ENCODE peak calls at places on chromosomes 6 and 20, in five cellular contexts. One of them, this sample, is unnamed.
A peak's percentile ranks its signal among the peaks of the same experiment; 100 is the strongest.

GRCh38 chr6:33049323-33049722 is 24.1 kb downstream of the HLA-DPA1 start:
- DNase-seq in CD4-positive, alpha-beta T cell: no peak
- DNase-seq in GM03348: no peak
- DNase-seq in fibroblast of lung: no peak
- DNase-seq in omental fat pad: no peak
- DNase-seq in this sample: no peak

GRCh38 chr6:18342223-18342622 is 44.9 kb upstream of the RNF144B start:
- DNase-seq in CD4-positive, alpha-beta T cell: no peak
- DNase-seq in GM03348: no peak
- DNase-seq in fibroblast of lung: no peak
- DNase-seq in omental fat pad: no peak
- DNase-seq in this sample: no peak

GRCh38 chr6:136723780-136724179 is 68.5 kb downstream of the MAP3K5 start:
- DNase-seq in CD4-positive, alpha-beta T cell: peak; percentile 30
- DNase-seq in GM03348: no peak
- DNase-seq in fibroblast of lung: no peak
- DNase-seq in omental fat pad: no peak
- DNase-seq in this sample: no peak

GRCh38 chr20:23396961-23397620 is 24.2 kb downstream of the NAPB start:
- DNase-seq in CD4-positive, alpha-beta T cell: no peak
- DNase-seq in GM03348: no peak
- DNase-seq in fibroblast of lung: no peak
- DNase-seq in omental fat pad: no peak
- DNase-seq in this sample: no peak

GRCh38 chr6:167700199-167700598 is 126.5 kb upstream of the AFDN start:
- DNase-seq in CD4-positive, alpha-beta T cell: no peak
- DNase-seq in GM03348: no peak
- DNase-seq in fibroblast of lung: no peak
- DNase-seq in omental fat pad: no peak
- DNase-seq in this sample: no peak

GRCh38 chr20:52204136-52204535 is 12.6 kb upstream of the ZFP64 start:
- DNase-seq in CD4-positive, alpha-beta T cell: no peak
- DNase-seq in GM03348: no peak
- DNase-seq in fibroblast of lung: no peak
- DNase-seq in omental fat pad: no peak
- DNase-seq in this sample: no peak

GRCh38 chr6:708237-708598 is 15.3 kb upstream of the EXOC2 start:
- DNase-seq in CD4-positive, alpha-beta T cell: no peak
- DNase-seq in GM03348: no peak
- DNase-seq in fibroblast of lung: no peak
- DNase-seq in omental fat pad: no peak
- DNase-seq in this sample: no peak

GRCh38 chr6:102918161-102918560 is 1524.7 kb downstream of the GRIK2 start:
- DNase-seq in CD4-positive, alpha-beta T cell: no peak
- DNase-seq in GM03348: no peak
- DNase-seq in fibroblast of lung: no peak
- DNase-seq in omental fat pad: no peak
- DNase-seq in this sample: no peak

GRCh38 chr20:10047427-10047826 is 12.6 kb downstream of the ANKEF1 start:
- DNase-seq in CD4-positive, alpha-beta T cell: no peak
- DNase-seq in GM03348: no peak
- DNase-seq in fibroblast of lung: peak; percentile 22
- DNase-seq in omental fat pad: no peak
- DNase-seq in this sample: no peak

GRCh38 chr6:114158838-114159694 is 183.8 kb downstream of the HS3ST5 start:
- DNase-seq in CD4-positive, alpha-beta T cell: no peak
- DNase-seq in GM03348: no peak
- DNase-seq in fibroblast of lung: no peak
- DNase-seq in omental fat pad: no peak
- DNase-seq in this sample: no peak

GRCh38 chr6:100426689-100427338 is 37.9 kb downstream of the SIM1 start:
- DNase-seq in CD4-positive, alpha-beta T cell: no peak
- DNase-seq in GM03348: no peak
- DNase-seq in fibroblast of lung: no peak
- DNase-seq in omental fat pad: no peak
- DNase-seq in this sample: no peak

GRCh38 chr6:76790045-76790796 is 673.1 kb downstream of the HTR1B start:
- DNase-seq in CD4-positive, alpha-beta T cell: no peak
- DNase-seq in GM03348: no peak
- DNase-seq in fibroblast of lung: no peak
- DNase-seq in omental fat pad: no peak
- DNase-seq in this sample: no peak

GRCh38 chr6:52557389-52558265 is 19.2 kb downstream of the TRAM2 start:
- DNase-seq in CD4-positive, alpha-beta T cell: no peak
- DNase-seq in GM03348: no peak
- DNase-seq in fibroblast of lung: peak; percentile 65
- DNase-seq in omental fat pad: no peak
- DNase-seq in this sample: no peak

GRCh38 chr20:32505723-32506473 is 79.2 kb downstream of the NOL4L start:
- DNase-seq in CD4-positive, alpha-beta T cell: no peak
- DNase-seq in GM03348: no peak
- DNase-seq in fibroblast of lung: no peak
- DNase-seq in omental fat pad: no peak
- DNase-seq in this sample: no peak

GRCh38 chr6:71238351-71238750 is 50.3 kb upstream of the OGFRL1 start:
- DNase-seq in CD4-positive, alpha-beta T cell: no peak
- DNase-seq in GM03348: peak; percentile 10
- DNase-seq in fibroblast of lung: peak; percentile 17
- DNase-seq in omental fat pad: no peak
- DNase-seq in this sample: no peak

GRCh38 chr6:138287144-138287955 is 69.1 kb upstream of the PBOV1 start:
- DNase-seq in CD4-positive, alpha-beta T cell: peak; percentile 30
- DNase-seq in GM03348: no peak
- DNase-seq in fibroblast of lung: no peak
- DNase-seq in omental fat pad: no peak
- DNase-seq in this sample: no peak

GRCh38 chr6:14924126-14925024 is 321.5 kb upstream of the JARID2 start:
- DNase-seq in CD4-positive, alpha-beta T cell: no peak
- DNase-seq in GM03348: no peak
- DNase-seq in fibroblast of lung: peak; percentile 28
- DNase-seq in omental fat pad: no peak
- DNase-seq in this sample: no peak

GRCh38 chr20:37145014-37145413 is 34.1 kb upstream of the RPN2 start:
- DNase-seq in CD4-positive, alpha-beta T cell: no peak
- DNase-seq in GM03348: no peak
- DNase-seq in fibroblast of lung: no peak
- DNase-seq in omental fat pad: no peak
- DNase-seq in this sample: no peak